ENCODE peak calls at places on chromosomes 11 and 22, in seven cellular contexts. One of them, this sample, is unnamed.
A peak's percentile ranks its signal among the peaks of the same experiment; 100 is the strongest.

GRCh38 chr22:24768537-24769374 is 5.8 kb downstream of the PIWIL3 start:
- DNase-seq in Peyer's patch: peak; percentile 85
- DNase-seq in sigmoid colon: peak; percentile 70
- DNase-seq in heart left ventricle: peak; percentile 42
- DNase-seq in adrenal gland: peak; percentile 86
- DNase-seq in K562: peak; percentile 67
- DNase-seq in ovary: peak; percentile 68
- DNase-seq in this sample: peak; percentile 74

GRCh38 chr11:14578551-14578956 is 58.4 kb upstream of the PSMA1 start:
- DNase-seq in Peyer's patch: peak; percentile 82
- DNase-seq in sigmoid colon: no peak
- DNase-seq in heart left ventricle: peak; percentile 32
- DNase-seq in adrenal gland: peak; percentile 29
- DNase-seq in K562: peak; percentile 52
- DNase-seq in ovary: no peak
- DNase-seq in this sample: peak; percentile 43

GRCh38 chr22:28075260-28075981 is 156.4 kb upstream of the PITPNB start:
- DNase-seq in Peyer's patch: peak; percentile 52
- DNase-seq in sigmoid colon: peak; percentile 71
- DNase-seq in heart left ventricle: peak; percentile 49
- DNase-seq in adrenal gland: peak; percentile 80
- DNase-seq in K562: peak; percentile 36
- DNase-seq in ovary: no peak
- DNase-seq in this sample: peak; percentile 8

GRCh38 chr11:122167100-122167499 is 51.1 kb upstream of the BLID start:
- DNase-seq in Peyer's patch: no peak
- DNase-seq in sigmoid colon: no peak
- DNase-seq in heart left ventricle: no peak
- DNase-seq in adrenal gland: no peak
- DNase-seq in K562: no peak
- DNase-seq in ovary: no peak
- DNase-seq in this sample: no peak

GRCh38 chr11:78195917-78196545 is 7.3 kb downstream of the USP35 start:
- DNase-seq in Peyer's patch: peak; percentile 43
- DNase-seq in sigmoid colon: no peak
- DNase-seq in heart left ventricle: no peak
- DNase-seq in adrenal gland: no peak
- DNase-seq in K562: no peak
- DNase-seq in ovary: no peak
- DNase-seq in this sample: no peak

GRCh38 chr11:95596011-95596489 is 193.5 kb downstream of the FAM76B start:
- DNase-seq in Peyer's patch: no peak
- DNase-seq in sigmoid colon: no peak
- DNase-seq in heart left ventricle: no peak
- DNase-seq in adrenal gland: no peak
- DNase-seq in K562: peak; percentile 24
- DNase-seq in ovary: no peak
- DNase-seq in this sample: no peak

GRCh38 chr11:129943036-129943435 is 47.7 kb upstream of the NFRKB start:
- DNase-seq in Peyer's patch: no peak
- DNase-seq in sigmoid colon: no peak
- DNase-seq in heart left ventricle: no peak
- DNase-seq in adrenal gland: no peak
- DNase-seq in K562: no peak
- DNase-seq in ovary: no peak
- DNase-seq in this sample: no peak

GRCh38 chr11:131503017-131503416 is 132.6 kb downstream of the NTM start:
- DNase-seq in Peyer's patch: no peak
- DNase-seq in sigmoid colon: no peak
- DNase-seq in heart left ventricle: no peak
- DNase-seq in adrenal gland: no peak
- DNase-seq in K562: no peak
- DNase-seq in ovary: no peak
- DNase-seq in this sample: no peak

GRCh38 chr22:31278643-31279326 is 13.5 kb downstream of the PIK3IP1 start:
- DNase-seq in Peyer's patch: peak; percentile 74
- DNase-seq in sigmoid colon: peak; percentile 58
- DNase-seq in heart left ventricle: no peak
- DNase-seq in adrenal gland: no peak
- DNase-seq in K562: no peak
- DNase-seq in ovary: peak; percentile 72
- DNase-seq in this sample: no peak

GRCh38 chr11:130369713-130370112 is 55.0 kb upstream of the ZBTB44 start:
- DNase-seq in Peyer's patch: no peak
- DNase-seq in sigmoid colon: no peak
- DNase-seq in heart left ventricle: no peak
- DNase-seq in adrenal gland: no peak
- DNase-seq in K562: no peak
- DNase-seq in ovary: no peak
- DNase-seq in this sample: no peak

GRCh38 chr11:10236850-10237249 is 57.2 kb downstream of the SBF2 start:
- DNase-seq in Peyer's patch: no peak
- DNase-seq in sigmoid colon: no peak
- DNase-seq in heart left ventricle: no peak
- DNase-seq in adrenal gland: no peak
- DNase-seq in K562: no peak
- DNase-seq in ovary: no peak
- DNase-seq in this sample: no peak

GRCh38 chr11:62974848-62975522 is 9.8 kb downstream of the SLC22A6 start:
- DNase-seq in Peyer's patch: peak; percentile 79
- DNase-seq in sigmoid colon: peak; percentile 54
- DNase-seq in heart left ventricle: peak; percentile 43
- DNase-seq in adrenal gland: no peak
- DNase-seq in K562: peak; percentile 46
- DNase-seq in ovary: peak; percentile 40
- DNase-seq in this sample: peak; percentile 85

GRCh38 chr11:2768471-2769408 is 68.9 kb upstream of the KCNQ1OT1 start:
- DNase-seq in Peyer's patch: peak; percentile 40
- DNase-seq in sigmoid colon: peak; percentile 61
- DNase-seq in heart left ventricle: no peak
- DNase-seq in adrenal gland: peak; percentile 72
- DNase-seq in K562: peak; percentile 63
- DNase-seq in ovary: peak; percentile 25
- DNase-seq in this sample: no peak

GRCh38 chr11:83409891-83410290 is 123.7 kb upstream of the CCDC90B start:
- DNase-seq in Peyer's patch: no peak
- DNase-seq in sigmoid colon: no peak
- DNase-seq in heart left ventricle: peak; percentile 25
- DNase-seq in adrenal gland: no peak
- DNase-seq in K562: no peak
- DNase-seq in ovary: no peak
- DNase-seq in this sample: no peak

GRCh38 chr11:96054870-96055705 is 131.2 kb upstream of the MTMR2 start:
- DNase-seq in Peyer's patch: no peak
- DNase-seq in sigmoid colon: no peak
- DNase-seq in heart left ventricle: no peak
- DNase-seq in adrenal gland: no peak
- DNase-seq in K562: peak; percentile 43
- DNase-seq in ovary: no peak
- DNase-seq in this sample: no peak

GRCh38 chr22:38243007-38243775 is 29.6 kb downstream of the TMEM184B start:
- DNase-seq in Peyer's patch: peak; percentile 79
- DNase-seq in sigmoid colon: no peak
- DNase-seq in heart left ventricle: no peak
- DNase-seq in adrenal gland: no peak
- DNase-seq in K562: no peak
- DNase-seq in ovary: peak; percentile 83
- DNase-seq in this sample: peak; percentile 81

GRCh38 chr11:116929393-116930090 is 92.1 kb upstream of the APOA1 start:
- DNase-seq in Peyer's patch: no peak
- DNase-seq in sigmoid colon: no peak
- DNase-seq in heart left ventricle: no peak
- DNase-seq in adrenal gland: peak; percentile 26
- DNase-seq in K562: no peak
- DNase-seq in ovary: no peak
- DNase-seq in this sample: no peak
- H3K4me1 ChIP-seq in Peyer's patch: peaks cover 7% of the 10 kb centered on the region
- H3K4me1 ChIP-seq in sigmoid colon: peaks cover 50% of the 10 kb centered on the region
- H3K4me1 ChIP-seq in heart left ventricle: peaks cover 49% of the 10 kb centered on the region
- H3K4me1 ChIP-seq in adrenal gland: peaks cover 26% of the 10 kb centered on the region
- H3K4me1 ChIP-seq in K562: peaks cover 31% of the 10 kb centered on the region
- H3K4me1 ChIP-seq in ovary: no peaks in the 10 kb centered on the region
- H3K4me1 ChIP-seq in this sample: peaks cover 15% of the 10 kb centered on the region

DNA sequence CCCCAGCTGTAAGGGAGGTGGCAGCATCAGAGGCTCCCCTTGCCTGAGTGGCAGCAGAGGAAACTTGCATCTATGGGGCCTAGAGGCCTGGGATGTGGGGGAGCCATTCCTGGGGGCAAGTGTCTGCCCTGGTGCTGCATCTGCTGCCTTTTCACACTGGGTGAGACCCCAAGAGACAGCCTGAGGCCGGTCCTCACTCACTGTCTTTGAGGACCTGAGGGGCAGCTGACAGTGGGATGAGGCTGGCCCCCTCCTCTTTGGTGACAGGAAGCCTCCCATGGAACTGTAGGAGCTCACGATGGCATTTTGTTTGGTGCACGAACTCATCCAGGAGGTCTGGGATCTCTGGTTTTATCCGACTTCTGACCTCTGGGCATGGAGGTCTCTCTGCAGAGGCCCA is 82.2 kb upstream of the PRODH start:
- DNase-seq in Peyer's patch: peak; percentile 26
- DNase-seq in sigmoid colon: no peak
- DNase-seq in heart left ventricle: no peak
- DNase-seq in adrenal gland: no peak
- DNase-seq in K562: no peak
- DNase-seq in ovary: no peak
- DNase-seq in this sample: no peak
- H3K27me3 ChIP-seq in Peyer's patch: no peaks in the 10 kb centered on the region
- H3K27me3 ChIP-seq in sigmoid colon: no peaks in the 10 kb centered on the region
- H3K27me3 ChIP-seq in heart left ventricle: no peaks in the 10 kb centered on the region
- H3K27me3 ChIP-seq in adrenal gland: no peaks in the 10 kb centered on the region
- H3K27me3 ChIP-seq in K562: peaks cover 59% of the 10 kb centered on the region
- H3K27me3 ChIP-seq in ovary: no peaks in the 10 kb centered on the region
- H3K27me3 ChIP-seq in this sample: peaks cover 15% of the 10 kb centered on the region

GRCh38 chr11:3809624-3809928 is 1.2 kb downstream of the PGAP2 start:
- DNase-seq in Peyer's patch: no peak
- DNase-seq in sigmoid colon: no peak
- DNase-seq in heart left ventricle: no peak
- DNase-seq in adrenal gland: no peak
- DNase-seq in K562: no peak
- DNase-seq in ovary: no peak
- DNase-seq in this sample: no peak

GRCh38 chr11:3808846-3809623 is 675 bp downstream of the PGAP2 start:
- DNase-seq in Peyer's patch: peak; percentile 80
- DNase-seq in sigmoid colon: no peak
- DNase-seq in heart left ventricle: no peak
- DNase-seq in adrenal gland: peak; percentile 47
- DNase-seq in K562: peak; percentile 85
- DNase-seq in ovary: no peak
- DNase-seq in this sample: peak; percentile 64

GRCh38 chr11:3810951-3811350 is 2.6 kb downstream of the PGAP2 start:
- DNase-seq in Peyer's patch: no peak
- DNase-seq in sigmoid colon: no peak
- DNase-seq in heart left ventricle: no peak
- DNase-seq in adrenal gland: no peak
- DNase-seq in K562: no peak
- DNase-seq in ovary: no peak
- DNase-seq in this sample: no peak

GRCh38 chr11:3810446-3810845 is 2.1 kb downstream of the PGAP2 start:
- DNase-seq in Peyer's patch: no peak
- DNase-seq in sigmoid colon: no peak
- DNase-seq in heart left ventricle: no peak
- DNase-seq in adrenal gland: no peak
- DNase-seq in K562: no peak
- DNase-seq in ovary: no peak
- DNase-seq in this sample: no peak

GRCh38 chr11:3807856-3808845 is at the start of gene PGAP2:
- DNase-seq in Peyer's patch: peak; percentile 87
- DNase-seq in sigmoid colon: peak; percentile 72
- DNase-seq in heart left ventricle: peak; percentile 74
- DNase-seq in adrenal gland: peak; percentile 67
- DNase-seq in K562: peak; percentile 87
- DNase-seq in ovary: peak; percentile 74
- DNase-seq in this sample: peak; percentile 77
- TF ChIP-seq POLR2A in Peyer's patch: no peak
- TF ChIP-seq POLR2A in sigmoid colon: no peak
- TF ChIP-seq POLR2A in heart left ventricle: no peak
- TF ChIP-seq POLR2A in adrenal gland: no peak
- TF ChIP-seq POLR2A in K562: peak; percentile 46
- TF ChIP-seq POLR2A in ovary: no peak
- TF ChIP-seq POLR2A in this sample: peak; percentile 11

GRCh38 chr11:65921876-65922275 is 2.6 kb downstream of the DRAP1 start:
- DNase-seq in Peyer's patch: no peak
- DNase-seq in sigmoid colon: no peak
- DNase-seq in heart left ventricle: no peak
- DNase-seq in adrenal gland: no peak
- DNase-seq in K562: no peak
- DNase-seq in ovary: no peak
- DNase-seq in this sample: no peak

GRCh38 chr11:65918211-65919150 is at the start of gene C11orf68:
- DNase-seq in Peyer's patch: no peak
- DNase-seq in sigmoid colon: peak; percentile 80
- DNase-seq in heart left ventricle: no peak
- DNase-seq in adrenal gland: peak; percentile 64
- DNase-seq in K562: peak; percentile 68
- DNase-seq in ovary: no peak
- DNase-seq in this sample: no peak

GRCh38 chr11:65921033-65921555 is 1.9 kb downstream of the DRAP1 start:
- DNase-seq in Peyer's patch: no peak
- DNase-seq in sigmoid colon: no peak
- DNase-seq in heart left ventricle: no peak
- DNase-seq in adrenal gland: no peak
- DNase-seq in K562: no peak
- DNase-seq in ovary: peak; percentile 40
- DNase-seq in this sample: no peak

GRCh38 chr11:65919151-65920034 is at the start of gene DRAP1:
- DNase-seq in Peyer's patch: peak; percentile 100
- DNase-seq in sigmoid colon: peak; percentile 99
- DNase-seq in heart left ventricle: peak; percentile 99
- DNase-seq in adrenal gland: peak; percentile 98
- DNase-seq in K562: peak; percentile 99
- DNase-seq in ovary: peak; percentile 99
- DNase-seq in this sample: peak; percentile 99

DNA sequence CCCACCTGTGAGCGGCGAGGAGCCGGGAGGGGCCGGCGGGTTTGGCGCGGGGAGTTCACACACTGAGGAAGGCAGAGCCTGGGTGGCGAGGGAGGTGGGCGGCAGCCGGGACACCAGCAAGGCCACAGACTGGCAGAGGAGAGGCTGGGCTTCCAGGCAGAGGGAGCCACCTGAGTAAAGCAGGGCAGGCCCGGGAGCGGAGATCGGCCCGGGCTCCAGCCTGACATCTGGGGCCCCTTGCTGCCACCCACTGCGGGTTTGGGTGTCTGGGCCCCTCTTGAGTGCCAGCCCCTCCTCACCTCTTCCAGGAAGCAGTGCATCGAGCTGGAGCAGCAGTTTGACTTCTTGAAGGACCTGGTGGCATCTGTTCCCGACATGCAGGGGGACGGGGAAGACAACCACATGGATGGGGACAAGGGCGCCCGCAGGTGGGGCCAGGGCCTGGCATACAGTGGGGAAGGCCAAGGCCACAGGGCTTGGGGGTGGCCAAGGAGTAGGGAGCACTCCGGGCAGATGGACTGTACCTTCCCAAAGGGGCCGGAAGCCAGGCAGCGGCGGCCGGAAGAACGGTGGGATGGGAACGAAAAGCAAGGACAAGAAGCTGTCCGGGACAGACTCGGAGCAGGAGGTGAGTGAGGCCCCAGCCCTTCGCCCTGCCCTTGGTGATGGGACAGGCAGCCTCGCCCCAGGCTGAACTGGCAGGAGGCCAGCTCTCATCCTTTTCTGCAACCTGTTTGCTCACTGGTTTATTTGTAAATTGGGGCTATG is 993 bp downstream of the DRAP1 start:
- DNase-seq in Peyer's patch: no peak
- DNase-seq in sigmoid colon: peak; percentile 74
- DNase-seq in heart left ventricle: no peak
- DNase-seq in adrenal gland: peak; percentile 41
- DNase-seq in K562: no peak
- DNase-seq in ovary: peak; percentile 55
- DNase-seq in this sample: peak; percentile 29
- H3K4me1 ChIP-seq in Peyer's patch: peaks cover 23% of the 10 kb centered on the region
- H3K4me1 ChIP-seq in sigmoid colon: peaks cover 48% of the 10 kb centered on the region
- H3K4me1 ChIP-seq in heart left ventricle: peaks cover 41% of the 10 kb centered on the region
- H3K4me1 ChIP-seq in adrenal gland: peaks cover 42% of the 10 kb centered on the region
- H3K4me1 ChIP-seq in K562: peaks cover 23% of the 10 kb centered on the region
- H3K4me1 ChIP-seq in ovary: peaks cover 30% of the 10 kb centered on the region
- H3K4me1 ChIP-seq in this sample: peaks cover 44% of the 10 kb centered on the region